ENCODE peak calls at places on chromosomes 11 and 22, in five cellular contexts. One of them, this sample, is unnamed.

GRCh38 chr11:17603056-17603825 is 56.2 kb downstream of the OTOG start:
- DNase-seq in heart right ventricle: no peak
- DNase-seq in CD8-positive, alpha-beta memory T cell: no peak
- DNase-seq in effector memory CD4-positive, alpha-beta T cell: no peak
- DNase-seq in Caco-2: no peak
- DNase-seq in this sample: no peak

GRCh38 chr22:27925331-27925730 is 6.3 kb upstream of the PITPNB start:
- DNase-seq in Caco-2: no peak
- DNase-seq in heart right ventricle: no peak
- DNase-seq in CD8-positive, alpha-beta memory T cell: no peak
- DNase-seq in effector memory CD4-positive, alpha-beta T cell: no peak
- DNase-seq in this sample: no peak

GRCh38 chr22:33923660-33924246 is 3.5 kb upstream of the LARGE1 start:
- DNase-seq in Caco-2: peak; percentile 67
- DNase-seq in CD8-positive, alpha-beta memory T cell: no peak
- DNase-seq in heart right ventricle: peak; percentile 74
- DNase-seq in effector memory CD4-positive, alpha-beta T cell: no peak
- DNase-seq in this sample: peak; percentile 72

GRCh38 chr11:132318421-132319157 is 948.2 kb downstream of the NTM start:
- DNase-seq in CD8-positive, alpha-beta memory T cell: no peak
- DNase-seq in Caco-2: no peak
- DNase-seq in effector memory CD4-positive, alpha-beta T cell: no peak
- DNase-seq in heart right ventricle: no peak
- DNase-seq in this sample: no peak

GRCh38 chr11:19736831-19737230 is 24.2 kb downstream of the NAV2 start:
- DNase-seq in effector memory CD4-positive, alpha-beta T cell: no peak
- DNase-seq in CD8-positive, alpha-beta memory T cell: no peak
- DNase-seq in heart right ventricle: no peak
- DNase-seq in Caco-2: no peak
- DNase-seq in this sample: no peak

GRCh38 chr11:65291613-65292012 is 23.1 kb upstream of the CDC42EP2 start:
- DNase-seq in CD8-positive, alpha-beta memory T cell: no peak
- DNase-seq in Caco-2: no peak
- DNase-seq in heart right ventricle: no peak
- DNase-seq in effector memory CD4-positive, alpha-beta T cell: no peak
- DNase-seq in this sample: no peak

GRCh38 chr22:48572951-48573350 is 1254.7 kb downstream of the BRD1 start:
- DNase-seq in effector memory CD4-positive, alpha-beta T cell: no peak
- DNase-seq in Caco-2: no peak
- DNase-seq in heart right ventricle: no peak
- DNase-seq in CD8-positive, alpha-beta memory T cell: no peak
- DNase-seq in this sample: no peak

GRCh38 chr11:118002541-118003019 is 16.4 kb downstream of the IL10RA start:
- DNase-seq in effector memory CD4-positive, alpha-beta T cell: no peak
- DNase-seq in CD8-positive, alpha-beta memory T cell: no peak
- DNase-seq in Caco-2: peak; percentile 21
- DNase-seq in heart right ventricle: peak; percentile 86
- DNase-seq in this sample: no peak

GRCh38 chr11:102323542-102324261 is 6.4 kb downstream of the BIRC3 start:
- DNase-seq in heart right ventricle: no peak
- DNase-seq in CD8-positive, alpha-beta memory T cell: no peak
- DNase-seq in Caco-2: no peak
- DNase-seq in effector memory CD4-positive, alpha-beta T cell: no peak
- DNase-seq in this sample: no peak

GRCh38 chr22:24219750-24220149 is 25.1 kb downstream of the GGT5 start:
- DNase-seq in effector memory CD4-positive, alpha-beta T cell: no peak
- DNase-seq in CD8-positive, alpha-beta memory T cell: no peak
- DNase-seq in Caco-2: no peak
- DNase-seq in heart right ventricle: no peak
- DNase-seq in this sample: no peak

GRCh38 chr22:37640591-37641250 is 1.3 kb downstream of the SH3BP1 start:
- DNase-seq in Caco-2: no peak
- DNase-seq in heart right ventricle: no peak
- DNase-seq in effector memory CD4-positive, alpha-beta T cell: no peak
- DNase-seq in CD8-positive, alpha-beta memory T cell: no peak
- DNase-seq in this sample: no peak

GRCh38 chr22:32444068-32444467 is 20.2 kb downstream of the BPIFC start:
- DNase-seq in effector memory CD4-positive, alpha-beta T cell: no peak
- DNase-seq in Caco-2: peak; percentile 49
- DNase-seq in CD8-positive, alpha-beta memory T cell: no peak
- DNase-seq in heart right ventricle: no peak
- DNase-seq in this sample: peak; percentile 39

GRCh38 chr22:50739894-50740293 is 1.9 kb downstream of the ACR start:
- DNase-seq in Caco-2: no peak
- DNase-seq in heart right ventricle: no peak
- DNase-seq in CD8-positive, alpha-beta memory T cell: no peak
- DNase-seq in effector memory CD4-positive, alpha-beta T cell: no peak
- DNase-seq in this sample: no peak

GRCh38 chr22:43412808-43413785 is 1.3 kb downstream of the MPPED1 start:
- DNase-seq in CD8-positive, alpha-beta memory T cell: no peak
- DNase-seq in heart right ventricle: no peak
- DNase-seq in Caco-2: no peak
- DNase-seq in effector memory CD4-positive, alpha-beta T cell: no peak
- DNase-seq in this sample: no peak

GRCh38 chr11:11311169-11311568 is 41.9 kb downstream of the CSNK2A3 start:
- DNase-seq in CD8-positive, alpha-beta memory T cell: no peak
- DNase-seq in effector memory CD4-positive, alpha-beta T cell: no peak
- DNase-seq in heart right ventricle: no peak
- DNase-seq in Caco-2: no peak
- DNase-seq in this sample: no peak

GRCh38 chr11:127601578-127601977 is 601.0 kb upstream of the KIRREL3 start:
- DNase-seq in CD8-positive, alpha-beta memory T cell: no peak
- DNase-seq in effector memory CD4-positive, alpha-beta T cell: no peak
- DNase-seq in Caco-2: no peak
- DNase-seq in heart right ventricle: no peak
- DNase-seq in this sample: no peak

GRCh38 chr11:130536106-130537040 is 87.9 kb downstream of the ADAMTS15 start:
- DNase-seq in effector memory CD4-positive, alpha-beta T cell: no peak
- DNase-seq in CD8-positive, alpha-beta memory T cell: no peak
- DNase-seq in heart right ventricle: no peak
- DNase-seq in Caco-2: no peak
- DNase-seq in this sample: no peak

GRCh38 chr22:27382947-27383346 is 418.6 kb downstream of the MN1 start:
- DNase-seq in heart right ventricle: no peak
- DNase-seq in Caco-2: no peak
- DNase-seq in CD8-positive, alpha-beta memory T cell: no peak
- DNase-seq in effector memory CD4-positive, alpha-beta T cell: no peak
- DNase-seq in this sample: no peak

GRCh38 chr11:112655386-112655785 is 305.8 kb upstream of the NCAM1 start:
- DNase-seq in CD8-positive, alpha-beta memory T cell: no peak
- DNase-seq in effector memory CD4-positive, alpha-beta T cell: no peak
- DNase-seq in Caco-2: no peak
- DNase-seq in heart right ventricle: peak; percentile 87
- DNase-seq in this sample: no peak

GRCh38 chr11:2527621-2528291 is 82.9 kb downstream of the KCNQ1 start:
- DNase-seq in CD8-positive, alpha-beta memory T cell: no peak
- DNase-seq in Caco-2: peak; percentile 32
- DNase-seq in heart right ventricle: no peak
- DNase-seq in effector memory CD4-positive, alpha-beta T cell: no peak
- DNase-seq in this sample: no peak

GRCh38 chr11:41675205-41675604 is 215.8 kb upstream of the LRRC4C start:
- DNase-seq in effector memory CD4-positive, alpha-beta T cell: no peak
- DNase-seq in Caco-2: no peak
- DNase-seq in heart right ventricle: no peak
- DNase-seq in CD8-positive, alpha-beta memory T cell: no peak
- DNase-seq in this sample: no peak

GRCh38 chr11:38543311-38543710 is 1945.3 kb upstream of the RAG2 start:
- DNase-seq in effector memory CD4-positive, alpha-beta T cell: no peak
- DNase-seq in heart right ventricle: no peak
- DNase-seq in Caco-2: no peak
- DNase-seq in CD8-positive, alpha-beta memory T cell: no peak
- DNase-seq in this sample: no peak

GRCh38 chr11:17381156-17381555 is 7.3 kb downstream of the KCNJ11 start:
- DNase-seq in Caco-2: no peak
- DNase-seq in effector memory CD4-positive, alpha-beta T cell: no peak
- DNase-seq in heart right ventricle: no peak
- DNase-seq in CD8-positive, alpha-beta memory T cell: no peak
- DNase-seq in this sample: no peak

GRCh38 chr22:44449061-44449682 is 48.9 kb downstream of the RTL6 start:
- DNase-seq in effector memory CD4-positive, alpha-beta T cell: no peak
- DNase-seq in CD8-positive, alpha-beta memory T cell: no peak
- DNase-seq in Caco-2: no peak
- DNase-seq in heart right ventricle: no peak
- DNase-seq in this sample: no peak

GRCh38 chr11:79244805-79245197 is 196.0 kb downstream of the TENM4 start:
- DNase-seq in heart right ventricle: no peak
- DNase-seq in CD8-positive, alpha-beta memory T cell: no peak
- DNase-seq in effector memory CD4-positive, alpha-beta T cell: no peak
- DNase-seq in Caco-2: no peak
- DNase-seq in this sample: no peak

GRCh38 chr11:118893662-118894061 is 10.0 kb downstream of the CXCR5 start:
- DNase-seq in effector memory CD4-positive, alpha-beta T cell: no peak
- DNase-seq in heart right ventricle: no peak
- DNase-seq in CD8-positive, alpha-beta memory T cell: no peak
- DNase-seq in Caco-2: peak; percentile 37
- DNase-seq in this sample: no peak

GRCh38 chr11:79400717-79401330 is 40.0 kb downstream of the TENM4 start:
- DNase-seq in heart right ventricle: peak; percentile 28
- DNase-seq in CD8-positive, alpha-beta memory T cell: no peak
- DNase-seq in effector memory CD4-positive, alpha-beta T cell: no peak
- DNase-seq in Caco-2: peak; percentile 53
- DNase-seq in this sample: peak; percentile 68

DNA sequence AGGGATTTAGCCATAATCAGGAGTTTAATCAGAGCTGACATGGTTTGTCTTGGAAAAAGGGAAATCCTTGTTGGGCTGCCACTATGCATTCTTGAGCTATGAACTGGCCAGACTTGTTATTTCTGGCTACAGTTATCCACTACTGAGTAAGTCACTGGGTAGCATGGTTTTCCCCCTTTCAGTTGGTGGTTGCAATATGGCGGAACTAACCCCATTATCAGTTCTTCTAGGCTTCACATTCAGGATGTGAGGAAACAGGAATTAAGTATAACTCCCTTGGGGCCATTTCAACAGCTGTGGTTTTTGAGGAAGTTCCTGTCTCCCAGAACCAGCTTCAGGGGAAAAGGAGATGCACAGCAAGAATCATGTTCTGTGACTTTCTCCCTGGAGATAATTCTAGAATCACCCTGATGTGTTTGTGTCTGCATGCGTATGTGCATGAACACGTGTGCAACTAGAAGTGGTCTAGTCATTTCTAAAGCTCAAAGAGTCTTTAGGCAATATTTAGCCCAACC is 103.0 kb upstream of the CD44 start:
- DNase-seq in effector memory CD4-positive, alpha-beta T cell: no peak
- DNase-seq in heart right ventricle: peak; percentile 17
- DNase-seq in Caco-2: no peak
- DNase-seq in CD8-positive, alpha-beta memory T cell: no peak
- DNase-seq in this sample: no peak
- H3K4me1 ChIP-seq in effector memory CD4-positive, alpha-beta T cell: peaks cover 15% of the 10 kb centered on the region
- H3K4me1 ChIP-seq in heart right ventricle: peaks cover 10% of the 10 kb centered on the region
- H3K4me1 ChIP-seq in Caco-2: peaks cover 4% of the 10 kb centered on the region
- H3K4me1 ChIP-seq in CD8-positive, alpha-beta memory T cell: peaks cover 24% of the 10 kb centered on the region
- H3K4me1 ChIP-seq in this sample: no peaks in the 10 kb centered on the region

GRCh38 chr11:8207080-8208000 is 38.5 kb upstream of the RIC3 start:
- DNase-seq in Caco-2: no peak
- DNase-seq in heart right ventricle: no peak
- DNase-seq in CD8-positive, alpha-beta memory T cell: no peak
- DNase-seq in effector memory CD4-positive, alpha-beta T cell: no peak
- DNase-seq in this sample: no peak
- H3K4me3 ChIP-seq in Caco-2: no peak overlapping the region
- H3K4me3 ChIP-seq in heart right ventricle: no peak overlapping the region
- H3K4me3 ChIP-seq in CD8-positive, alpha-beta memory T cell: no peak overlapping the region
- H3K4me3 ChIP-seq in effector memory CD4-positive, alpha-beta T cell: no peak overlapping the region
- H3K4me3 ChIP-seq in this sample: no peak overlapping the region

GRCh38 chr22:42178910-42179495 is 48.4 kb upstream of the CYP2D6 start:
- DNase-seq in CD8-positive, alpha-beta memory T cell: no peak
- DNase-seq in heart right ventricle: no peak
- DNase-seq in Caco-2: no peak
- DNase-seq in effector memory CD4-positive, alpha-beta T cell: no peak
- DNase-seq in this sample: no peak
- H3K4me1 ChIP-seq in CD8-positive, alpha-beta memory T cell: peaks cover 45% of the 10 kb centered on the region
- H3K4me1 ChIP-seq in heart right ventricle: peaks cover 13% of the 10 kb centered on the region
- H3K4me1 ChIP-seq in Caco-2: peaks cover 4% of the 10 kb centered on the region
- H3K4me1 ChIP-seq in effector memory CD4-positive, alpha-beta T cell: peaks cover 43% of the 10 kb centered on the region
- H3K4me1 ChIP-seq in this sample: no peaks in the 10 kb centered on the region

GRCh38 chr11:4035985-4036384 is 58.6 kb upstream of the RRM1 start:
- DNase-seq in heart right ventricle: no peak
- DNase-seq in CD8-positive, alpha-beta memory T cell: no peak
- DNase-seq in effector memory CD4-positive, alpha-beta T cell: no peak
- DNase-seq in Caco-2: no peak
- DNase-seq in this sample: no peak

GRCh38 chr11:4038973-4039372 is 55.6 kb upstream of the RRM1 start:
- DNase-seq in heart right ventricle: no peak
- DNase-seq in CD8-positive, alpha-beta memory T cell: no peak
- DNase-seq in effector memory CD4-positive, alpha-beta T cell: no peak
- DNase-seq in Caco-2: no peak
- DNase-seq in this sample: no peak

GRCh38 chr11:4041731-4042391 is 52.7 kb upstream of the RRM1 start:
- DNase-seq in Caco-2: no peak
- DNase-seq in effector memory CD4-positive, alpha-beta T cell: no peak
- DNase-seq in heart right ventricle: no peak
- DNase-seq in CD8-positive, alpha-beta memory T cell: no peak
- DNase-seq in this sample: no peak

GRCh38 chr11:4044971-4045646 is 49.5 kb upstream of the RRM1 start:
- DNase-seq in Caco-2: no peak
- DNase-seq in CD8-positive, alpha-beta memory T cell: no peak
- DNase-seq in effector memory CD4-positive, alpha-beta T cell: no peak
- DNase-seq in heart right ventricle: no peak
- DNase-seq in this sample: no peak

GRCh38 chr11:4040461-4040860 is 54.1 kb upstream of the RRM1 start:
- DNase-seq in Caco-2: no peak
- DNase-seq in effector memory CD4-positive, alpha-beta T cell: no peak
- DNase-seq in CD8-positive, alpha-beta memory T cell: no peak
- DNase-seq in heart right ventricle: no peak
- DNase-seq in this sample: no peak
- H3K4me3 ChIP-seq in Caco-2: no peak overlapping the region
- H3K4me3 ChIP-seq in effector memory CD4-positive, alpha-beta T cell: no peak overlapping the region
- H3K4me3 ChIP-seq in CD8-positive, alpha-beta memory T cell: no peak overlapping the region
- H3K4me3 ChIP-seq in heart right ventricle: no peak overlapping the region
- H3K4me3 ChIP-seq in this sample: no peak overlapping the region

DNA sequence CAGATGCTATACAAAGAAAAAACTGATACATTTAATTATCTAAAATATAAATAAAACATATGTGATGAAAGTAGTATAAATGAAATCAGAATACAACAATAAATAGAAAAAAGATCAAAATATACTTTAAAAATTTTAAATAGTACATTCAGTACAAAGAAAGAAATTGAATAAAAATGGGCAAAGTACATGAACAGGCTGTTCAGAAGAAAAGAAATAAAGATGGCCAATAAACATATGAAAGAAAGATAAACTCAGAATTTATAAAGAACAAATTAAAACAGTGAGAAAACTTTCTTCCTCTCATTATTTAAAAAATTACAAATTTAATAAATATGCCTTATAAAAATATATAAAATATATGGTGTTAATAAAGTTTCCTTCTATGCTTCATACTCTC is 50.5 kb upstream of the AMOTL1 start:
- DNase-seq in Caco-2: no peak
- DNase-seq in effector memory CD4-positive, alpha-beta T cell: no peak
- DNase-seq in heart right ventricle: no peak
- DNase-seq in CD8-positive, alpha-beta memory T cell: no peak
- DNase-seq in this sample: no peak
- H3K4me1 ChIP-seq in Caco-2: no peaks in the 10 kb centered on the region
- H3K4me1 ChIP-seq in effector memory CD4-positive, alpha-beta T cell: no peaks in the 10 kb centered on the region
- H3K4me1 ChIP-seq in heart right ventricle: peaks cover 6% of the 10 kb centered on the region
- H3K4me1 ChIP-seq in CD8-positive, alpha-beta memory T cell: no peaks in the 10 kb centered on the region
- H3K4me1 ChIP-seq in this sample: no peaks in the 10 kb centered on the region